ENCODE peak calls at places on chromosomes 2 and 18, in ten cellular contexts. M is GM06990, A is Peyer's patch, T is spleen, L is IMR-90, U is AG10803, N is fibroblast of the aortic adventitia, Y is brain microvascular endothelial cell, C is esophagus squamous epithelium, K is lower leg skin. E is an unnamed sample.

GRCh38 chr2:234496442-234496834 is 443 bp downstream of the ARL4C start:
- DNase-seq in M (no peak), A (peak; percentile 74), T (peak; percentile 91), L (no peak), U (peak; percentile 43), N (no peak), Y (peak; percentile 12), C (no peak), K (no peak), E (no peak)

GRCh38 chr18:10475633-10476388 is 21.4 kb downstream of the APCDD1 start:
- DNase-seq in M (no peak), A (no peak), T (no peak), L (no peak), U (no peak), N (no peak), Y (no peak), C (no peak), K (no peak), E (no peak)

GRCh38 chr2:152782171-152782570 is 63.8 kb downstream of the ARL6IP6 start:
- DNase-seq in M (no peak), A (no peak), T (no peak), L (no peak), U (no peak), N (no peak), Y (no peak), C (no peak), K (no peak), E (no peak)

GRCh38 chr18:6207119-6207518 is 207.6 kb downstream of the L3MBTL4 start:
- DNase-seq in M (no peak), A (no peak), T (no peak), L (peak; percentile 19), U (no peak), N (no peak), Y (no peak), C (no peak), K (no peak), E (no peak)

GRCh38 chr2:47195149-47195548 is 40.0 kb upstream of the STPG4 start:
- DNase-seq in M (no peak), A (no peak), T (no peak), L (no peak), U (peak; percentile 65), N (peak; percentile 65), Y (no peak), C (no peak), K (no peak), E (peak; percentile 41)

GRCh38 chr2:19885791-19886190 is 16.0 kb downstream of the TTC32 start:
- DNase-seq in M (no peak), A (no peak), T (no peak), L (no peak), U (no peak), N (no peak), Y (no peak), C (no peak), K (no peak), E (no peak)

GRCh38 chr2:238971318-238972145 is 123.6 kb downstream of the TWIST2 start:
- DNase-seq in M (no peak), A (peak; percentile 45), T (no peak), L (no peak), U (no peak), N (no peak), Y (no peak), C (no peak), K (no peak), E (no peak)

GRCh38 chr2:187215576-187216240 is 232.3 kb downstream of the CALCRL start:
- DNase-seq in M (no peak), A (no peak), T (no peak), L (no peak), U (peak; percentile 43), N (peak; percentile 12), Y (no peak), C (no peak), K (no peak), E (peak; percentile 11)

GRCh38 chr2:60478660-60479059 is 74.8 kb downstream of the BCL11A start:
- DNase-seq in M (no peak), A (no peak), T (no peak), L (no peak), U (no peak), N (no peak), Y (no peak), C (no peak), K (no peak), E (no peak)

GRCh38 chr2:60474301-60474700 is 79.2 kb downstream of the BCL11A start:
- DNase-seq in M (no peak), A (no peak), T (no peak), L (no peak), U (no peak), N (no peak), Y (no peak), C (no peak), K (no peak), E (no peak)

GRCh38 chr2:60479226-60480088 is 74.0 kb downstream of the BCL11A start:
- DNase-seq in M (no peak), A (no peak), T (no peak), L (no peak), U (no peak), N (no peak), Y (no peak), C (no peak), K (peak; percentile 59), E (no peak)

GRCh38 chr2:60475311-60475830 is 78.1 kb downstream of the BCL11A start:
- DNase-seq in M (no peak), A (no peak), T (no peak), L (no peak), U (peak; percentile 61), N (no peak), Y (no peak), C (no peak), K (no peak), E (no peak)

GRCh38 chr2:60476206-60476946 is 77.1 kb downstream of the BCL11A start:
- DNase-seq in M (no peak), A (no peak), T (no peak), L (no peak), U (no peak), N (no peak), Y (no peak), C (no peak), K (no peak), E (no peak)
- H3K4me3 ChIP-seq in M (no peak overlapping the region), A (no peak overlapping the region), T (no peak overlapping the region), L (no peak overlapping the region), U (no peak overlapping the region), N (no peak overlapping the region), Y (no peak overlapping the region), C (no peak overlapping the region), K (no peak overlapping the region), E (no peak overlapping the region)

GRCh38 chr2:128590309-128591021 is 271.8 kb upstream of the HS6ST1 start:
- DNase-seq in M (no peak), A (peak; percentile 13), T (no peak), L (no peak), U (no peak), N (no peak), Y (no peak), C (no peak), K (peak; percentile 3), E (no peak)

GRCh38 chr2:128591022-128591840 is 272.6 kb upstream of the HS6ST1 start:
- DNase-seq in M (no peak), A (peak; percentile 33), T (peak; percentile 51), L (no peak), U (no peak), N (no peak), Y (no peak), C (no peak), K (peak; percentile 4), E (no peak)

GRCh38 chr2:128591841-128592822 is 273.5 kb upstream of the HS6ST1 start:
- DNase-seq in M (no peak), A (peak; percentile 35), T (no peak), L (no peak), U (no peak), N (no peak), Y (no peak), C (no peak), K (peak; percentile 10), E (no peak)

GRCh38 chr2:128585706-128586105 is 267.0 kb upstream of the HS6ST1 start:
- DNase-seq in M (no peak), A (peak; percentile 21), T (no peak), L (peak; percentile 98), U (peak; percentile 76), N (peak; percentile 63), Y (peak; percentile 92), C (no peak), K (no peak), E (peak; percentile 35)

GRCh38 chr2:128589681-128590080 is 271.0 kb upstream of the HS6ST1 start:
- DNase-seq in M (no peak), A (peak; percentile 21), T (no peak), L (no peak), U (no peak), N (no peak), Y (no peak), C (no peak), K (no peak), E (no peak)
- TF ChIP-seq CTCF in M (no peak), A (no peak), T (no peak), L (no peak), U (no peak), N (no peak), Y (peak; percentile 22), C (no peak), K (no peak), E (no peak)

GRCh38 chr2:55917117-55917516 is 6.5 kb downstream of the EFEMP1 start:
- DNase-seq in M (no peak), A (no peak), T (no peak), L (no peak), U (no peak), N (no peak), Y (no peak), C (no peak), K (no peak), E (no peak)
- H3K4me3 ChIP-seq in M (no peak overlapping the region), A (no peak overlapping the region), T (no peak overlapping the region), L (no peak overlapping the region), U (no peak overlapping the region), N (peak overlapping the region; percentile 34), Y (no peak overlapping the region), C (no peak overlapping the region), K (no peak overlapping the region), E (no peak overlapping the region)

GRCh38 chr18:77198663-77199062 is 51.0 kb upstream of the GALR1 start:
- DNase-seq in M (no peak), A (no peak), T (no peak), L (no peak), U (no peak), N (no peak), Y (no peak), C (no peak), K (no peak), E (no peak)

GRCh38 chr18:77199707-77200106 is 49.9 kb upstream of the GALR1 start:
- DNase-seq in M (no peak), A (no peak), T (no peak), L (no peak), U (peak; percentile 44), N (peak; percentile 16), Y (no peak), C (no peak), K (no peak), E (no peak)

GRCh38 chr18:77191241-77191751 is 58.4 kb upstream of the GALR1 start:
- DNase-seq in M (no peak), A (no peak), T (no peak), L (peak; percentile 68), U (peak; percentile 84), N (peak; percentile 72), Y (no peak), C (no peak), K (no peak), E (peak; percentile 91)

GRCh38 chr18:77201508-77201907 is 48.1 kb upstream of the GALR1 start:
- DNase-seq in M (no peak), A (no peak), T (no peak), L (peak; percentile 27), U (no peak), N (no peak), Y (no peak), C (no peak), K (no peak), E (no peak)

DNA sequence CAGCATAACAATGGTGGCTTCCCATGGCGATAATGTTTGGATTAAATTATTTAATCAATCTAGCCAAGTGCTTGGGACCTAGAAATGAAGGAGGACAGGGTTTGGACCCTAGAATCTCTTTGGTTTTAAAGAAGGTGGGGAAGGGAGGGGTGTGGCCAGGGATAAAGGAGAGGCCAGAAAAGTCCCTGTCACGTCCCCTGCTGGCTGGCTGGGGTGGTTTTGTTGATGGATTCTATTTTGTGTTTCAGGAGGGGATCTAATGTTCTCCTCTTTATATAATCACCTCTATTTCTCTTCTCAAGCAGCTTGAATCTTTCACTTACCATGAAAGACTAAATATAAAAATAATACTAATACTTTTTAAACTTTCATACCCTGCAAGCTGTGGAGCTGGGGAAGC is 52.6 kb upstream of the GALR1 start:
- DNase-seq in M (no peak), A (no peak), T (no peak), L (no peak), U (no peak), N (no peak), Y (no peak), C (no peak), K (no peak), E (no peak)
- TF ChIP-seq CTCF in M (peak; percentile 44), A (no peak), T (no peak), L (peak; percentile 9), U (no peak), N (peak; percentile 18), Y (peak; percentile 37), C (no peak), K (no peak), E (peak; percentile 43)

E was measured in fibroblast of villous mesenchyme.